ENCODE peak calls at places on chromosomes 4 and X, in seven cellular contexts. One of them, this sample, is unnamed.

GRCh38 chr4:89294583-89295244 is 12.9 kb downstream of the GPRIN3 start:
- DNase-seq in transverse colon: no peak
- DNase-seq in hepatic stellate cell: no peak
- DNase-seq in IMR-90: no peak
- DNase-seq in astrocyte of the cerebellum: no peak
- DNase-seq in HS-5: no peak
- DNase-seq in stimulated activated CD4-positive, alpha-beta T cell treated with anti-CD3 and anti-CD28 coated beads, Interleukin-2, amount 100 ng/mL, for 24 hours: no peak
- DNase-seq in this sample: no peak

GRCh38 chrX:111270339-111270738 is at the start of gene CAPN6:
- DNase-seq in transverse colon: peak
- DNase-seq in stimulated activated CD4-positive, alpha-beta T cell treated with anti-CD3 and anti-CD28 coated beads, Interleukin-2, amount 100 ng/mL, for 24 hours: no peak
- DNase-seq in HS-5: no peak
- DNase-seq in hepatic stellate cell: no peak
- DNase-seq in astrocyte of the cerebellum: no peak
- DNase-seq in IMR-90: peak
- DNase-seq in this sample: no peak

GRCh38 chr4:41257901-41258300 is 1.2 kb downstream of the UCHL1 start:
- DNase-seq in IMR-90: no peak
- DNase-seq in transverse colon: no peak
- DNase-seq in astrocyte of the cerebellum: no peak
- DNase-seq in hepatic stellate cell: no peak
- DNase-seq in stimulated activated CD4-positive, alpha-beta T cell treated with anti-CD3 and anti-CD28 coated beads, Interleukin-2, amount 100 ng/mL, for 24 hours: no peak
- DNase-seq in HS-5: no peak
- DNase-seq in this sample: no peak

GRCh38 chr4:21986312-21986711 is 37.7 kb upstream of the KCNIP4 start:
- DNase-seq in HS-5: no peak
- DNase-seq in hepatic stellate cell: no peak
- DNase-seq in stimulated activated CD4-positive, alpha-beta T cell treated with anti-CD3 and anti-CD28 coated beads, Interleukin-2, amount 100 ng/mL, for 24 hours: no peak
- DNase-seq in astrocyte of the cerebellum: no peak
- DNase-seq in transverse colon: no peak
- DNase-seq in IMR-90: no peak
- DNase-seq in this sample: no peak

GRCh38 chrX:118495958-118496762 is 545 bp downstream of the DOCK11 start:
- DNase-seq in astrocyte of the cerebellum: no peak
- DNase-seq in IMR-90: no peak
- DNase-seq in stimulated activated CD4-positive, alpha-beta T cell treated with anti-CD3 and anti-CD28 coated beads, Interleukin-2, amount 100 ng/mL, for 24 hours: peak
- DNase-seq in hepatic stellate cell: no peak
- DNase-seq in HS-5: no peak
- DNase-seq in transverse colon: peak
- DNase-seq in this sample: peak

GRCh38 chr4:80360900-80361299 is 25.4 kb downstream of the CFAP299 start:
- DNase-seq in stimulated activated CD4-positive, alpha-beta T cell treated with anti-CD3 and anti-CD28 coated beads, Interleukin-2, amount 100 ng/mL, for 24 hours: no peak
- DNase-seq in transverse colon: no peak
- DNase-seq in astrocyte of the cerebellum: no peak
- DNase-seq in hepatic stellate cell: no peak
- DNase-seq in IMR-90: peak
- DNase-seq in HS-5: peak
- DNase-seq in this sample: no peak

GRCh38 chrX:21479695-21480280 is 105.6 kb downstream of the CNKSR2 start:
- DNase-seq in hepatic stellate cell: peak
- DNase-seq in IMR-90: peak
- DNase-seq in stimulated activated CD4-positive, alpha-beta T cell treated with anti-CD3 and anti-CD28 coated beads, Interleukin-2, amount 100 ng/mL, for 24 hours: no peak
- DNase-seq in astrocyte of the cerebellum: peak
- DNase-seq in transverse colon: no peak
- DNase-seq in HS-5: peak
- DNase-seq in this sample: peak

GRCh38 chr4:26116057-26116456 is 202.0 kb downstream of the SMIM20 start:
- DNase-seq in hepatic stellate cell: no peak
- DNase-seq in stimulated activated CD4-positive, alpha-beta T cell treated with anti-CD3 and anti-CD28 coated beads, Interleukin-2, amount 100 ng/mL, for 24 hours: no peak
- DNase-seq in astrocyte of the cerebellum: no peak
- DNase-seq in IMR-90: no peak
- DNase-seq in HS-5: no peak
- DNase-seq in transverse colon: no peak
- DNase-seq in this sample: no peak

GRCh38 chr4:26459054-26459755 is 31.1 kb downstream of the CCKAR start:
- DNase-seq in astrocyte of the cerebellum: peak
- DNase-seq in hepatic stellate cell: peak
- DNase-seq in transverse colon: no peak
- DNase-seq in IMR-90: peak
- DNase-seq in stimulated activated CD4-positive, alpha-beta T cell treated with anti-CD3 and anti-CD28 coated beads, Interleukin-2, amount 100 ng/mL, for 24 hours: no peak
- DNase-seq in HS-5: peak
- DNase-seq in this sample: peak

GRCh38 chr4:110306363-110306762 is 107.9 kb upstream of the ELOVL6 start:
- DNase-seq in HS-5: no peak
- DNase-seq in IMR-90: no peak
- DNase-seq in hepatic stellate cell: no peak
- DNase-seq in astrocyte of the cerebellum: peak
- DNase-seq in stimulated activated CD4-positive, alpha-beta T cell treated with anti-CD3 and anti-CD28 coated beads, Interleukin-2, amount 100 ng/mL, for 24 hours: no peak
- DNase-seq in transverse colon: no peak
- DNase-seq in this sample: peak

GRCh38 chrX:30816079-30816478 is 73.0 kb downstream of the TAB3 start:
- DNase-seq in stimulated activated CD4-positive, alpha-beta T cell treated with anti-CD3 and anti-CD28 coated beads, Interleukin-2, amount 100 ng/mL, for 24 hours: no peak
- DNase-seq in IMR-90: no peak
- DNase-seq in transverse colon: no peak
- DNase-seq in HS-5: no peak
- DNase-seq in hepatic stellate cell: no peak
- DNase-seq in astrocyte of the cerebellum: no peak
- DNase-seq in this sample: no peak

GRCh38 chrX:9163153-9163790 is 129.3 kb upstream of the FAM9B start:
- DNase-seq in IMR-90: peak
- DNase-seq in stimulated activated CD4-positive, alpha-beta T cell treated with anti-CD3 and anti-CD28 coated beads, Interleukin-2, amount 100 ng/mL, for 24 hours: no peak
- DNase-seq in transverse colon: no peak
- DNase-seq in astrocyte of the cerebellum: no peak
- DNase-seq in hepatic stellate cell: no peak
- DNase-seq in HS-5: no peak
- DNase-seq in this sample: peak

GRCh38 chr4:137198791-137199190 is 333.5 kb downstream of the PCDH18 start:
- DNase-seq in IMR-90: no peak
- DNase-seq in hepatic stellate cell: no peak
- DNase-seq in stimulated activated CD4-positive, alpha-beta T cell treated with anti-CD3 and anti-CD28 coated beads, Interleukin-2, amount 100 ng/mL, for 24 hours: no peak
- DNase-seq in astrocyte of the cerebellum: no peak
- DNase-seq in transverse colon: no peak
- DNase-seq in HS-5: no peak
- DNase-seq in this sample: no peak

GRCh38 chrX:119667111-119667928 is 25.6 kb downstream of the SEPTIN6 start:
- DNase-seq in transverse colon: no peak
- DNase-seq in astrocyte of the cerebellum: no peak
- DNase-seq in hepatic stellate cell: no peak
- DNase-seq in HS-5: no peak
- DNase-seq in IMR-90: no peak
- DNase-seq in stimulated activated CD4-positive, alpha-beta T cell treated with anti-CD3 and anti-CD28 coated beads, Interleukin-2, amount 100 ng/mL, for 24 hours: no peak
- DNase-seq in this sample: no peak

GRCh38 chr4:170259631-170260153 is 169.9 kb upstream of the AADAT start:
- DNase-seq in IMR-90: peak
- DNase-seq in hepatic stellate cell: peak
- DNase-seq in astrocyte of the cerebellum: peak
- DNase-seq in transverse colon: peak
- DNase-seq in HS-5: peak
- DNase-seq in stimulated activated CD4-positive, alpha-beta T cell treated with anti-CD3 and anti-CD28 coated beads, Interleukin-2, amount 100 ng/mL, for 24 hours: peak
- DNase-seq in this sample: peak

GRCh38 chr4:143021384-143021783 is 163.3 kb upstream of the USP38 start:
- DNase-seq in HS-5: no peak
- DNase-seq in transverse colon: no peak
- DNase-seq in IMR-90: no peak
- DNase-seq in stimulated activated CD4-positive, alpha-beta T cell treated with anti-CD3 and anti-CD28 coated beads, Interleukin-2, amount 100 ng/mL, for 24 hours: no peak
- DNase-seq in astrocyte of the cerebellum: no peak
- DNase-seq in hepatic stellate cell: no peak
- DNase-seq in this sample: no peak

GRCh38 chrX:72714471-72714916 is 388 bp upstream of the PHKA1 start:
- DNase-seq in transverse colon: peak
- DNase-seq in hepatic stellate cell: peak
- DNase-seq in HS-5: peak
- DNase-seq in astrocyte of the cerebellum: peak
- DNase-seq in stimulated activated CD4-positive, alpha-beta T cell treated with anti-CD3 and anti-CD28 coated beads, Interleukin-2, amount 100 ng/mL, for 24 hours: peak
- DNase-seq in IMR-90: peak
- DNase-seq in this sample: peak

GRCh38 chrX:31266172-31267076 is 194.6 kb upstream of the FTHL17 start:
- DNase-seq in HS-5: no peak
- DNase-seq in IMR-90: no peak
- DNase-seq in transverse colon: peak
- DNase-seq in stimulated activated CD4-positive, alpha-beta T cell treated with anti-CD3 and anti-CD28 coated beads, Interleukin-2, amount 100 ng/mL, for 24 hours: peak
- DNase-seq in astrocyte of the cerebellum: no peak
- DNase-seq in hepatic stellate cell: peak
- DNase-seq in this sample: peak

GRCh38 chrX:24100713-24101112 is 46.0 kb downstream of the EIF2S3 start:
- DNase-seq in IMR-90: peak
- DNase-seq in hepatic stellate cell: no peak
- DNase-seq in HS-5: no peak
- DNase-seq in stimulated activated CD4-positive, alpha-beta T cell treated with anti-CD3 and anti-CD28 coated beads, Interleukin-2, amount 100 ng/mL, for 24 hours: no peak
- DNase-seq in astrocyte of the cerebellum: no peak
- DNase-seq in transverse colon: no peak
- DNase-seq in this sample: peak

GRCh38 chrX:119605398-119605738 is 856 bp downstream of the NKRF start:
- DNase-seq in IMR-90: no peak
- DNase-seq in hepatic stellate cell: no peak
- DNase-seq in HS-5: no peak
- DNase-seq in transverse colon: no peak
- DNase-seq in astrocyte of the cerebellum: no peak
- DNase-seq in stimulated activated CD4-positive, alpha-beta T cell treated with anti-CD3 and anti-CD28 coated beads, Interleukin-2, amount 100 ng/mL, for 24 hours: peak
- DNase-seq in this sample: no peak

GRCh38 chrX:37409278-37409677 is 60.1 kb downstream of the PRRG1 start:
- DNase-seq in transverse colon: no peak
- DNase-seq in IMR-90: no peak
- DNase-seq in hepatic stellate cell: no peak
- DNase-seq in HS-5: no peak
- DNase-seq in astrocyte of the cerebellum: no peak
- DNase-seq in stimulated activated CD4-positive, alpha-beta T cell treated with anti-CD3 and anti-CD28 coated beads, Interleukin-2, amount 100 ng/mL, for 24 hours: no peak
- DNase-seq in this sample: no peak

GRCh38 chrX:10756365-10756915 is 136.1 kb upstream of the MID1 start:
- DNase-seq in hepatic stellate cell: peak
- DNase-seq in HS-5: peak
- DNase-seq in stimulated activated CD4-positive, alpha-beta T cell treated with anti-CD3 and anti-CD28 coated beads, Interleukin-2, amount 100 ng/mL, for 24 hours: no peak
- DNase-seq in transverse colon: no peak
- DNase-seq in IMR-90: peak
- DNase-seq in astrocyte of the cerebellum: peak
- DNase-seq in this sample: peak

GRCh38 chrX:29397506-29397905 is 810.3 kb downstream of the IL1RAPL1 start:
- DNase-seq in IMR-90: peak
- DNase-seq in hepatic stellate cell: peak
- DNase-seq in HS-5: no peak
- DNase-seq in stimulated activated CD4-positive, alpha-beta T cell treated with anti-CD3 and anti-CD28 coated beads, Interleukin-2, amount 100 ng/mL, for 24 hours: no peak
- DNase-seq in transverse colon: no peak
- DNase-seq in astrocyte of the cerebellum: peak
- DNase-seq in this sample: peak

GRCh38 chr4:54082168-54082567 is 17.8 kb upstream of the CHIC2 start:
- DNase-seq in stimulated activated CD4-positive, alpha-beta T cell treated with anti-CD3 and anti-CD28 coated beads, Interleukin-2, amount 100 ng/mL, for 24 hours: no peak
- DNase-seq in astrocyte of the cerebellum: peak
- DNase-seq in IMR-90: peak
- DNase-seq in hepatic stellate cell: peak
- DNase-seq in HS-5: peak
- DNase-seq in transverse colon: peak
- DNase-seq in this sample: peak